ENCODE peak calls at places on chromosomes 2 and 18, in six cellular contexts. One of them, this sample, is unnamed.

GRCh38 chr2:229346801-229347540 is 75.9 kb upstream of the PID1 start:
- DNase-seq in upper lobe of right lung: no peak
- DNase-seq in naive thymus-derived CD4-positive, alpha-beta T cell: no peak
- DNase-seq in aorta: no peak
- DNase-seq in HCT116: no peak
- DNase-seq in body of pancreas: no peak
- DNase-seq in this sample: no peak

GRCh38 chr2:193584001-193584400 is 1389.3 kb upstream of the TMEFF2 start:
- DNase-seq in upper lobe of right lung: no peak
- DNase-seq in naive thymus-derived CD4-positive, alpha-beta T cell: no peak
- DNase-seq in aorta: no peak
- DNase-seq in HCT116: peak; percentile 32
- DNase-seq in body of pancreas: no peak
- DNase-seq in this sample: peak; percentile 72

GRCh38 chr2:21793461-21793860 is 669.7 kb downstream of the TDRD15 start:
- DNase-seq in naive thymus-derived CD4-positive, alpha-beta T cell: no peak
- DNase-seq in upper lobe of right lung: no peak
- DNase-seq in body of pancreas: no peak
- DNase-seq in aorta: no peak
- DNase-seq in HCT116: no peak
- DNase-seq in this sample: no peak

GRCh38 chr2:165562235-165562634 is 92.7 kb downstream of the CSRNP3 start:
- DNase-seq in body of pancreas: no peak
- DNase-seq in naive thymus-derived CD4-positive, alpha-beta T cell: no peak
- DNase-seq in aorta: no peak
- DNase-seq in HCT116: no peak
- DNase-seq in upper lobe of right lung: no peak
- DNase-seq in this sample: no peak

GRCh38 chr2:172672999-172673726 is 62.5 kb upstream of the RAPGEF4 start:
- DNase-seq in HCT116: no peak
- DNase-seq in upper lobe of right lung: no peak
- DNase-seq in naive thymus-derived CD4-positive, alpha-beta T cell: no peak
- DNase-seq in body of pancreas: no peak
- DNase-seq in aorta: no peak
- DNase-seq in this sample: peak; percentile 60

GRCh38 chr18:59801576-59801975 is 98.2 kb upstream of the PMAIP1 start:
- DNase-seq in body of pancreas: no peak
- DNase-seq in aorta: no peak
- DNase-seq in upper lobe of right lung: no peak
- DNase-seq in HCT116: no peak
- DNase-seq in naive thymus-derived CD4-positive, alpha-beta T cell: no peak
- DNase-seq in this sample: no peak

GRCh38 chr18:4455113-4455811 is at the start of gene DLGAP1:
- DNase-seq in naive thymus-derived CD4-positive, alpha-beta T cell: no peak
- DNase-seq in HCT116: no peak
- DNase-seq in body of pancreas: peak; percentile 17
- DNase-seq in upper lobe of right lung: peak; percentile 88
- DNase-seq in aorta: peak; percentile 87
- DNase-seq in this sample: peak; percentile 17

GRCh38 chr2:25617948-25618646 is 55.3 kb downstream of the DTNB start:
- DNase-seq in naive thymus-derived CD4-positive, alpha-beta T cell: no peak
- DNase-seq in HCT116: no peak
- DNase-seq in aorta: no peak
- DNase-seq in upper lobe of right lung: no peak
- DNase-seq in body of pancreas: no peak
- DNase-seq in this sample: peak; percentile 77

GRCh38 chr2:233481368-233482142 is 85.0 kb downstream of the USP40 start:
- DNase-seq in upper lobe of right lung: peak; percentile 80
- DNase-seq in naive thymus-derived CD4-positive, alpha-beta T cell: no peak
- DNase-seq in aorta: peak; percentile 66
- DNase-seq in body of pancreas: no peak
- DNase-seq in HCT116: no peak
- DNase-seq in this sample: peak; percentile 30

DNA sequence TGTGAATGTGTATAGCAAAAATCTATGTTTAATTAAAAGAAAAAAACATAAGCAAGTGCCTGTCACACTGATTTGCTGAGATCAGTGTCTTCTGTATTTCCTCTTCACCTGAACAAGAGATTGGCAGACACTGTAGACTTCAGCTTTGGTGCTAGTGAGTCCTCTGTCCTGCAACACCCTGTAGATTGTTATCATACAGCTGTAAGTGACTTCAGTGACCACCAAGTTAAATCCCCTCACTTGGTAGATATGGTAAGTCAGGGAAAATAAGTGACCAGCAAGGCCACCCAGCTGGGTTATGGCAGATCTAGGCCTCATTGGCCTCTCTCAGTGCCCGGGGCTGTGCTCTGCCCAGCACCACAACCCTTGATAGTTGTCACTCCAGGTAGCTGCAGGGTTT is 119.7 kb upstream of the EML6 start:
- DNase-seq in upper lobe of right lung: no peak
- DNase-seq in body of pancreas: no peak
- DNase-seq in naive thymus-derived CD4-positive, alpha-beta T cell: no peak
- DNase-seq in aorta: no peak
- DNase-seq in HCT116: no peak
- DNase-seq in this sample: no peak
- H3K4me1 ChIP-seq in upper lobe of right lung: peaks cover 72% of the 10 kb centered on the region
- H3K4me1 ChIP-seq in body of pancreas: peaks cover 65% of the 10 kb centered on the region
- H3K4me1 ChIP-seq in naive thymus-derived CD4-positive, alpha-beta T cell: peaks cover 81% of the 10 kb centered on the region
- H3K4me1 ChIP-seq in aorta: peaks cover 23% of the 10 kb centered on the region
- H3K4me1 ChIP-seq in HCT116: no peaks in the 10 kb centered on the region
- H3K4me1 ChIP-seq in this sample: peaks cover 16% of the 10 kb centered on the region

GRCh38 chr18:8175486-8176061 is 433.7 kb upstream of the RAB12 start:
- DNase-seq in naive thymus-derived CD4-positive, alpha-beta T cell: no peak
- DNase-seq in upper lobe of right lung: no peak
- DNase-seq in body of pancreas: no peak
- DNase-seq in HCT116: no peak
- DNase-seq in aorta: no peak
- DNase-seq in this sample: no peak
- H3K27ac ChIP-seq in naive thymus-derived CD4-positive, alpha-beta T cell: no peak overlapping the region
- H3K27ac ChIP-seq in upper lobe of right lung: no peak overlapping the region
- H3K27ac ChIP-seq in body of pancreas: peak overlapping the region; percentile 62
- H3K27ac ChIP-seq in HCT116: no peak overlapping the region
- H3K27ac ChIP-seq in aorta: no peak overlapping the region
- H3K27ac ChIP-seq in this sample: no peak overlapping the region

GRCh38 chr2:237694423-237695194 is 67.2 kb downstream of the LRRFIP1 start:
- DNase-seq in aorta: peak; percentile 76
- DNase-seq in HCT116: no peak
- DNase-seq in body of pancreas: no peak
- DNase-seq in naive thymus-derived CD4-positive, alpha-beta T cell: no peak
- DNase-seq in upper lobe of right lung: peak; percentile 74
- DNase-seq in this sample: no peak

GRCh38 chr2:237691908-237692600 is 64.7 kb downstream of the LRRFIP1 start:
- DNase-seq in HCT116: peak; percentile 73
- DNase-seq in body of pancreas: peak; percentile 93
- DNase-seq in naive thymus-derived CD4-positive, alpha-beta T cell: peak; percentile 84
- DNase-seq in aorta: peak; percentile 99
- DNase-seq in upper lobe of right lung: peak; percentile 99
- DNase-seq in this sample: peak; percentile 86

GRCh38 chr2:237695201-237695780 is 67.9 kb downstream of the LRRFIP1 start:
- DNase-seq in body of pancreas: no peak
- DNase-seq in HCT116: peak; percentile 71
- DNase-seq in upper lobe of right lung: no peak
- DNase-seq in naive thymus-derived CD4-positive, alpha-beta T cell: peak; percentile 61
- DNase-seq in aorta: no peak
- DNase-seq in this sample: peak; percentile 94

GRCh38 chr2:237692601-237693079 is 65.3 kb downstream of the LRRFIP1 start:
- DNase-seq in naive thymus-derived CD4-positive, alpha-beta T cell: no peak
- DNase-seq in upper lobe of right lung: peak; percentile 77
- DNase-seq in HCT116: no peak
- DNase-seq in aorta: peak; percentile 84
- DNase-seq in body of pancreas: peak; percentile 43
- DNase-seq in this sample: peak; percentile 25

DNA sequence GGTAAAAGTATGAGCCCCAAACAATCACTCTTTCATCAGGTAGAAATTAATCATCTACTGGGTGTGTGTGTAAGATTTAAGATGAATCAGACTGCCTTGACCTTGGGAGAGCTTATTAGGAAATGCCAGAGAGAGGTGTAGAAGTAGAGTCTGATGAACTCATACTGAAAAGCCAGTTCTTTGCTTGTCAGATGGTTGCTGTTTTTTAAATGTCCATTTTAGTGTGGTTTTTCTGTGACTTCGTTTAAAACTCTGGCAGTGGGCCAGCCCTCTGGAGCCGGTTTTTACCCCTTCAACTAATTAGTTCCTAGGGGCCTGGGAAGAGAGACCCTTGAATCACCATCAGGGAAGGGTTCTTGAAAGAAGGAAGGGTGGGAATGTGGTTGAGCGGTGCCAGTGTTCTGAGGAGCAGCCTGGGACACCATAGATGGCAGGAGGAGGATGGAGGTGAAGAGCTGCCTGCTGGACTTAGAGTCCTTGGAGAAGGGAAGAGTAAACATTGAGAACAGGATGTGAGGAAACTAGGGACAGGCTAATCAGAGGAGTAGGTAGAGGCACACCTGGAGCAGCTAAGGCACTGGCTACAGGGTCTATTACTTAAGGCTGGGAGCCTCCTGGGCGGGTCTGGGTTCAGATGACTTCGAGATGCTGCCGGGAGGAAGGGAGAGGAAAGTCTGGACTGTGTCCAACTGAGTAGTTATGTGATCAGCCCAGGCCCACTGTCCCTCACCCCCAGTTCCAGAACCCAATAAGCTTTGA is 66.1 kb downstream of the LRRFIP1 start:
- DNase-seq in HCT116: no peak
- DNase-seq in aorta: no peak
- DNase-seq in body of pancreas: no peak
- DNase-seq in naive thymus-derived CD4-positive, alpha-beta T cell: no peak
- DNase-seq in upper lobe of right lung: peak; percentile 63
- DNase-seq in this sample: peak; percentile 73
- H3K4me1 ChIP-seq in HCT116: peaks cover 50% of the 10 kb centered on the region
- H3K4me1 ChIP-seq in aorta: peaks cover 8% of the 10 kb centered on the region
- H3K4me1 ChIP-seq in body of pancreas: peaks cover 59% of the 10 kb centered on the region
- H3K4me1 ChIP-seq in naive thymus-derived CD4-positive, alpha-beta T cell: peaks cover 61% of the 10 kb centered on the region
- H3K4me1 ChIP-seq in upper lobe of right lung: peaks cover 79% of the 10 kb centered on the region
- H3K4me1 ChIP-seq in this sample: peaks cover 57% of the 10 kb centered on the region

GRCh38 chr2:54824582-54824981 is 101.1 kb downstream of the EML6 start:
- DNase-seq in naive thymus-derived CD4-positive, alpha-beta T cell: no peak
- DNase-seq in body of pancreas: no peak
- DNase-seq in aorta: no peak
- DNase-seq in upper lobe of right lung: no peak
- DNase-seq in HCT116: no peak
- DNase-seq in this sample: no peak
- H3K27ac ChIP-seq in naive thymus-derived CD4-positive, alpha-beta T cell: no peak overlapping the region
- H3K27ac ChIP-seq in body of pancreas: no peak overlapping the region
- H3K27ac ChIP-seq in aorta: no peak overlapping the region
- H3K27ac ChIP-seq in upper lobe of right lung: no peak overlapping the region
- H3K27ac ChIP-seq in HCT116: no peak overlapping the region
- H3K27ac ChIP-seq in this sample: no peak overlapping the region

DNA sequence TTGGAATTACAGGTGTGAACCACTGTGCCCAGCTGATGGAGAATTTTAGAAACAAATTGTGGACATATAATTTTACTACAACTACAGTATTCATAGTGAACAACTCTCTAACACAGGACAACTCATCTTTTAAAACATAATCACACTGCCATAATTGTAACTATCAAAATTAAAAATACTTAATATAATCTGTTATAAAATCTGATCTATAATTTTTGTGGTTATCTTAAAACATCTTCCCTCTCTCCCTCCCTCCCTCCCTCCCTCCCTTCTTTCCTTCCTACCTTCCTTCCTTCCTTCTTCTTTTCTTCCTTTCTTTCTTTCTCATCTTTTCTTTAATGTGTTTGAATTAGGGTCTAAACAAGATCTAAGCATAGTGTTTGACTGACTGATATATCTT is 577.7 kb downstream of the CNTNAP5 start:
- DNase-seq in upper lobe of right lung: no peak
- DNase-seq in naive thymus-derived CD4-positive, alpha-beta T cell: no peak
- DNase-seq in aorta: no peak
- DNase-seq in body of pancreas: no peak
- DNase-seq in HCT116: no peak
- DNase-seq in this sample: no peak
- H3K4me1 ChIP-seq in upper lobe of right lung: no peaks in the 10 kb centered on the region
- H3K4me1 ChIP-seq in naive thymus-derived CD4-positive, alpha-beta T cell: no peaks in the 10 kb centered on the region
- H3K4me1 ChIP-seq in aorta: no peaks in the 10 kb centered on the region
- H3K4me1 ChIP-seq in body of pancreas: no peaks in the 10 kb centered on the region
- H3K4me1 ChIP-seq in HCT116: no peaks in the 10 kb centered on the region
- H3K4me1 ChIP-seq in this sample: no peaks in the 10 kb centered on the region

GRCh38 chr2:74841663-74842062 is 7.7 kb downstream of the HK2 start:
- DNase-seq in naive thymus-derived CD4-positive, alpha-beta T cell: no peak
- DNase-seq in body of pancreas: no peak
- DNase-seq in aorta: no peak
- DNase-seq in upper lobe of right lung: no peak
- DNase-seq in HCT116: no peak
- DNase-seq in this sample: no peak
- H3K27ac ChIP-seq in naive thymus-derived CD4-positive, alpha-beta T cell: no peak overlapping the region
- H3K27ac ChIP-seq in body of pancreas: no peak overlapping the region
- H3K27ac ChIP-seq in aorta: no peak overlapping the region
- H3K27ac ChIP-seq in upper lobe of right lung: no peak overlapping the region
- H3K27ac ChIP-seq in HCT116: no peak overlapping the region
- H3K27ac ChIP-seq in this sample: no peak overlapping the region